ENCODE peak calls at places on chromosomes 4 and X, in nine cellular contexts. One of them, this sample, is unnamed.

GRCh38 chrX:122835886-122836285 is 348.2 kb upstream of the GRIA3 start:
- DNase-seq in lower leg skin: no peak
- DNase-seq in COR-L47: no peak
- DNase-seq in A549: no peak
- DNase-seq in stimulated activated naive B cell treated with anti-CD40 and anti-IgM and Interleukin-4, amounts not matched to agents 10 μg/mL and 1 μg/mL and 100 μg/mL, for 72 hours: no peak
- DNase-seq in neural progenitor cell: no peak
- DNase-seq in cardiac fibroblast: no peak
- DNase-seq in WTC11: no peak
- DNase-seq in progenitor cell of endocrine pancreas: no peak
- DNase-seq in this sample: no peak

GRCh38 chr4:53136954-53137353 is 228.9 kb downstream of the SCFD2 start:
- DNase-seq in neural progenitor cell: no peak
- DNase-seq in COR-L47: no peak
- DNase-seq in WTC11: no peak
- DNase-seq in cardiac fibroblast: no peak
- DNase-seq in lower leg skin: no peak
- DNase-seq in A549: no peak
- DNase-seq in stimulated activated naive B cell treated with anti-CD40 and anti-IgM and Interleukin-4, amounts not matched to agents 10 μg/mL and 1 μg/mL and 100 μg/mL, for 72 hours: no peak
- DNase-seq in progenitor cell of endocrine pancreas: no peak
- DNase-seq in this sample: no peak

GRCh38 chr4:6180841-6181631 is 19.3 kb downstream of the JAKMIP1 start:
- DNase-seq in stimulated activated naive B cell treated with anti-CD40 and anti-IgM and Interleukin-4, amounts not matched to agents 10 μg/mL and 1 μg/mL and 100 μg/mL, for 72 hours: peak
- DNase-seq in lower leg skin: no peak
- DNase-seq in neural progenitor cell: no peak
- DNase-seq in WTC11: no peak
- DNase-seq in cardiac fibroblast: no peak
- DNase-seq in progenitor cell of endocrine pancreas: no peak
- DNase-seq in A549: no peak
- DNase-seq in COR-L47: no peak
- DNase-seq in this sample: no peak

GRCh38 chr4:95528388-95528787 is 20.4 kb downstream of the UNC5C start:
- DNase-seq in lower leg skin: no peak
- DNase-seq in progenitor cell of endocrine pancreas: no peak
- DNase-seq in neural progenitor cell: no peak
- DNase-seq in A549: no peak
- DNase-seq in stimulated activated naive B cell treated with anti-CD40 and anti-IgM and Interleukin-4, amounts not matched to agents 10 μg/mL and 1 μg/mL and 100 μg/mL, for 72 hours: no peak
- DNase-seq in WTC11: no peak
- DNase-seq in cardiac fibroblast: peak
- DNase-seq in COR-L47: no peak
- DNase-seq in this sample: no peak

GRCh38 chr4:38154681-38155588 is 194.7 kb downstream of the PTTG2 start:
- DNase-seq in cardiac fibroblast: no peak
- DNase-seq in neural progenitor cell: no peak
- DNase-seq in WTC11: no peak
- DNase-seq in progenitor cell of endocrine pancreas: no peak
- DNase-seq in COR-L47: peak
- DNase-seq in lower leg skin: peak
- DNase-seq in A549: peak
- DNase-seq in stimulated activated naive B cell treated with anti-CD40 and anti-IgM and Interleukin-4, amounts not matched to agents 10 μg/mL and 1 μg/mL and 100 μg/mL, for 72 hours: no peak
- DNase-seq in this sample: peak

GRCh38 chr4:20317424-20317985 is 65.8 kb downstream of the SLIT2 start:
- DNase-seq in stimulated activated naive B cell treated with anti-CD40 and anti-IgM and Interleukin-4, amounts not matched to agents 10 μg/mL and 1 μg/mL and 100 μg/mL, for 72 hours: no peak
- DNase-seq in WTC11: no peak
- DNase-seq in A549: no peak
- DNase-seq in lower leg skin: no peak
- DNase-seq in neural progenitor cell: no peak
- DNase-seq in progenitor cell of endocrine pancreas: no peak
- DNase-seq in cardiac fibroblast: no peak
- DNase-seq in COR-L47: no peak
- DNase-seq in this sample: no peak

GRCh38 chrX:23403849-23404248 is 69.2 kb downstream of the PTCHD1 start:
- DNase-seq in cardiac fibroblast: no peak
- DNase-seq in neural progenitor cell: peak
- DNase-seq in A549: peak
- DNase-seq in WTC11: peak
- DNase-seq in lower leg skin: no peak
- DNase-seq in COR-L47: peak
- DNase-seq in stimulated activated naive B cell treated with anti-CD40 and anti-IgM and Interleukin-4, amounts not matched to agents 10 μg/mL and 1 μg/mL and 100 μg/mL, for 72 hours: no peak
- DNase-seq in progenitor cell of endocrine pancreas: no peak
- DNase-seq in this sample: no peak

GRCh38 chr4:38620025-38620424 is 44.0 kb upstream of the KLF3 start:
- DNase-seq in WTC11: no peak
- DNase-seq in lower leg skin: no peak
- DNase-seq in A549: no peak
- DNase-seq in COR-L47: no peak
- DNase-seq in cardiac fibroblast: no peak
- DNase-seq in neural progenitor cell: no peak
- DNase-seq in progenitor cell of endocrine pancreas: no peak
- DNase-seq in stimulated activated naive B cell treated with anti-CD40 and anti-IgM and Interleukin-4, amounts not matched to agents 10 μg/mL and 1 μg/mL and 100 μg/mL, for 72 hours: no peak
- DNase-seq in this sample: no peak

GRCh38 chr4:149708513-149709175 is 107.0 kb downstream of the IQCM start:
- DNase-seq in COR-L47: peak
- DNase-seq in progenitor cell of endocrine pancreas: no peak
- DNase-seq in A549: no peak
- DNase-seq in cardiac fibroblast: no peak
- DNase-seq in WTC11: no peak
- DNase-seq in lower leg skin: no peak
- DNase-seq in stimulated activated naive B cell treated with anti-CD40 and anti-IgM and Interleukin-4, amounts not matched to agents 10 μg/mL and 1 μg/mL and 100 μg/mL, for 72 hours: no peak
- DNase-seq in neural progenitor cell: no peak
- DNase-seq in this sample: peak

GRCh38 chr4:81207793-81208192 is 7.2 kb downstream of the PRKG2 start:
- DNase-seq in cardiac fibroblast: peak
- DNase-seq in COR-L47: no peak
- DNase-seq in WTC11: no peak
- DNase-seq in progenitor cell of endocrine pancreas: no peak
- DNase-seq in stimulated activated naive B cell treated with anti-CD40 and anti-IgM and Interleukin-4, amounts not matched to agents 10 μg/mL and 1 μg/mL and 100 μg/mL, for 72 hours: no peak
- DNase-seq in A549: no peak
- DNase-seq in neural progenitor cell: no peak
- DNase-seq in lower leg skin: peak
- DNase-seq in this sample: no peak

GRCh38 chr4:102217345-102217744 is 127.9 kb downstream of the SLC39A8 start:
- DNase-seq in stimulated activated naive B cell treated with anti-CD40 and anti-IgM and Interleukin-4, amounts not matched to agents 10 μg/mL and 1 μg/mL and 100 μg/mL, for 72 hours: no peak
- DNase-seq in A549: peak
- DNase-seq in cardiac fibroblast: peak
- DNase-seq in COR-L47: no peak
- DNase-seq in WTC11: no peak
- DNase-seq in neural progenitor cell: no peak
- DNase-seq in lower leg skin: no peak
- DNase-seq in progenitor cell of endocrine pancreas: no peak
- DNase-seq in this sample: no peak

GRCh38 chr4:175536852-175537453 is 275.1 kb downstream of the GPM6A start:
- DNase-seq in A549: peak
- DNase-seq in lower leg skin: no peak
- DNase-seq in progenitor cell of endocrine pancreas: no peak
- DNase-seq in cardiac fibroblast: peak
- DNase-seq in WTC11: no peak
- DNase-seq in COR-L47: peak
- DNase-seq in stimulated activated naive B cell treated with anti-CD40 and anti-IgM and Interleukin-4, amounts not matched to agents 10 μg/mL and 1 μg/mL and 100 μg/mL, for 72 hours: no peak
- DNase-seq in neural progenitor cell: peak
- DNase-seq in this sample: peak

GRCh38 chr4:124212835-124213640 is 499.5 kb downstream of the ANKRD50 start:
- DNase-seq in cardiac fibroblast: peak
- DNase-seq in neural progenitor cell: no peak
- DNase-seq in progenitor cell of endocrine pancreas: no peak
- DNase-seq in A549: no peak
- DNase-seq in COR-L47: no peak
- DNase-seq in lower leg skin: peak
- DNase-seq in WTC11: no peak
- DNase-seq in stimulated activated naive B cell treated with anti-CD40 and anti-IgM and Interleukin-4, amounts not matched to agents 10 μg/mL and 1 μg/mL and 100 μg/mL, for 72 hours: no peak
- DNase-seq in this sample: no peak

GRCh38 chrX:23644744-23645143 is 22.5 kb upstream of the PRDX4 start:
- DNase-seq in neural progenitor cell: no peak
- DNase-seq in lower leg skin: no peak
- DNase-seq in cardiac fibroblast: peak
- DNase-seq in WTC11: no peak
- DNase-seq in A549: no peak
- DNase-seq in COR-L47: no peak
- DNase-seq in stimulated activated naive B cell treated with anti-CD40 and anti-IgM and Interleukin-4, amounts not matched to agents 10 μg/mL and 1 μg/mL and 100 μg/mL, for 72 hours: no peak
- DNase-seq in progenitor cell of endocrine pancreas: no peak
- DNase-seq in this sample: no peak

GRCh38 chr4:170374770-170375169 is 285.0 kb upstream of the AADAT start:
- DNase-seq in A549: peak
- DNase-seq in neural progenitor cell: peak
- DNase-seq in cardiac fibroblast: no peak
- DNase-seq in WTC11: peak
- DNase-seq in stimulated activated naive B cell treated with anti-CD40 and anti-IgM and Interleukin-4, amounts not matched to agents 10 μg/mL and 1 μg/mL and 100 μg/mL, for 72 hours: peak
- DNase-seq in progenitor cell of endocrine pancreas: no peak
- DNase-seq in COR-L47: no peak
- DNase-seq in lower leg skin: no peak
- DNase-seq in this sample: peak

GRCh38 chrX:19912-20571 is 261.1 kb upstream of the PLCXD1 start:
- DNase-seq in cardiac fibroblast: peak
- DNase-seq in COR-L47: no peak
- DNase-seq in stimulated activated naive B cell treated with anti-CD40 and anti-IgM and Interleukin-4, amounts not matched to agents 10 μg/mL and 1 μg/mL and 100 μg/mL, for 72 hours: no peak
- DNase-seq in lower leg skin: no peak
- DNase-seq in A549: no peak
- DNase-seq in progenitor cell of endocrine pancreas: no peak
- DNase-seq in neural progenitor cell: peak
- DNase-seq in WTC11: peak
- DNase-seq in this sample: no peak

GRCh38 chr4:98793658-98794057 is 135.2 kb upstream of the TSPAN5 start:
- DNase-seq in cardiac fibroblast: no peak
- DNase-seq in neural progenitor cell: no peak
- DNase-seq in stimulated activated naive B cell treated with anti-CD40 and anti-IgM and Interleukin-4, amounts not matched to agents 10 μg/mL and 1 μg/mL and 100 μg/mL, for 72 hours: no peak
- DNase-seq in lower leg skin: no peak
- DNase-seq in WTC11: no peak
- DNase-seq in progenitor cell of endocrine pancreas: no peak
- DNase-seq in COR-L47: no peak
- DNase-seq in A549: no peak
- DNase-seq in this sample: no peak

GRCh38 chr4:125085-125820 is 952 bp downstream of the ZNF718 start:
- DNase-seq in lower leg skin: no peak
- DNase-seq in A549: peak
- DNase-seq in neural progenitor cell: peak
- DNase-seq in COR-L47: peak
- DNase-seq in progenitor cell of endocrine pancreas: no peak
- DNase-seq in WTC11: peak
- DNase-seq in stimulated activated naive B cell treated with anti-CD40 and anti-IgM and Interleukin-4, amounts not matched to agents 10 μg/mL and 1 μg/mL and 100 μg/mL, for 72 hours: peak
- DNase-seq in cardiac fibroblast: peak
- DNase-seq in this sample: no peak

GRCh38 chr4:153785830-153786721 is 2.8 kb downstream of the SFRP2 start:
- DNase-seq in COR-L47: no peak
- DNase-seq in stimulated activated naive B cell treated with anti-CD40 and anti-IgM and Interleukin-4, amounts not matched to agents 10 μg/mL and 1 μg/mL and 100 μg/mL, for 72 hours: no peak
- DNase-seq in progenitor cell of endocrine pancreas: no peak
- DNase-seq in WTC11: no peak
- DNase-seq in neural progenitor cell: peak
- DNase-seq in cardiac fibroblast: peak
- DNase-seq in lower leg skin: no peak
- DNase-seq in A549: peak
- DNase-seq in this sample: peak

GRCh38 chrX:130100180-130100579 is 10.1 kb downstream of the ELF4 start:
- DNase-seq in COR-L47: no peak
- DNase-seq in neural progenitor cell: no peak
- DNase-seq in A549: no peak
- DNase-seq in stimulated activated naive B cell treated with anti-CD40 and anti-IgM and Interleukin-4, amounts not matched to agents 10 μg/mL and 1 μg/mL and 100 μg/mL, for 72 hours: no peak
- DNase-seq in WTC11: no peak
- DNase-seq in lower leg skin: peak
- DNase-seq in cardiac fibroblast: peak
- DNase-seq in progenitor cell of endocrine pancreas: no peak
- DNase-seq in this sample: no peak

GRCh38 chr4:105619193-105619931 is 66.9 kb downstream of the ARHGEF38 start:
- DNase-seq in lower leg skin: peak
- DNase-seq in progenitor cell of endocrine pancreas: no peak
- DNase-seq in stimulated activated naive B cell treated with anti-CD40 and anti-IgM and Interleukin-4, amounts not matched to agents 10 μg/mL and 1 μg/mL and 100 μg/mL, for 72 hours: no peak
- DNase-seq in WTC11: no peak
- DNase-seq in cardiac fibroblast: peak
- DNase-seq in COR-L47: peak
- DNase-seq in neural progenitor cell: no peak
- DNase-seq in A549: no peak
- DNase-seq in this sample: no peak

This sample was measured in LoVo.